ENCODE peak calls at places on chromosome 5, in eight cellular contexts. G is vagina, K is HCT116, H is foreskin keratinocyte, T is fibroblast of pulmonary artery, M is transverse colon, D is RWPE1, R is GM06990. U is an unnamed sample.

GRCh38 chr5:163386352-163386751 is 51.0 kb upstream of the CCNG1 start:
- DNase-seq in K (no peak), G (no peak), M (no peak), D (no peak), H (no peak), R (no peak), T (no peak), U (no peak)

GRCh38 chr5:143231973-143232812 is 171.3 kb downstream of the NR3C1 start:
- DNase-seq in H (no peak), M (no peak), K (no peak), T (no peak), G (no peak), R (no peak), D (no peak), U (no peak)

GRCh38 chr5:158410976-158411375 is 552.0 kb upstream of the CLINT1 start:
- DNase-seq in K (no peak), R (no peak), G (no peak), H (no peak), M (no peak), T (no peak), D (no peak), U (no peak)

GRCh38 chr5:179607449-179607931 is 16.0 kb downstream of the HNRNPH1 start:
- DNase-seq in T (no peak), H (no peak), G (no peak), D (no peak), M (no peak), K (no peak), R (no peak), U (no peak)

GRCh38 chr5:154962494-154962893 is 21.6 kb downstream of the MRPL22 start:
- DNase-seq in H (peak), D (peak), T (no peak), R (peak), M (no peak), K (no peak), G (no peak), U (no peak)

GRCh38 chr5:132486318-132487094 is 4.1 kb downstream of the IRF1 start:
- DNase-seq in K (no peak), M (peak), R (no peak), H (no peak), G (no peak), D (no peak), T (no peak), U (no peak)

GRCh38 chr5:56669534-56670483 is 145.5 kb upstream of the MAP3K1 start:
- DNase-seq in H (no peak), R (peak), K (no peak), T (peak), M (peak), G (no peak), D (no peak), U (no peak)

GRCh38 chr5:102958481-102959011 is 161.4 kb downstream of the GIN1 start:
- DNase-seq in R (no peak), K (peak), D (no peak), G (no peak), T (peak), M (no peak), H (no peak), U (peak)

GRCh38 chr5:55749387-55749786 is 11.5 kb downstream of the DDX4 start:
- DNase-seq in D (no peak), M (no peak), R (no peak), T (no peak), H (no peak), G (no peak), K (no peak), U (no peak)

GRCh38 chr5:17216974-17217325 is 481 bp upstream of the BASP1 start:
- DNase-seq in G (no peak), T (peak), K (no peak), R (no peak), D (peak), H (no peak), M (no peak), U (no peak)

GRCh38 chr5:139669681-139670368 is 21.7 kb downstream of the CXXC5 start:
- DNase-seq in G (no peak), R (no peak), M (peak), T (no peak), H (no peak), K (no peak), D (no peak), U (no peak)

GRCh38 chr5:14039063-14039462 is 94.6 kb upstream of the DNAH5 start:
- DNase-seq in M (no peak), R (no peak), G (no peak), K (peak), H (peak), T (peak), D (no peak), U (no peak)

GRCh38 chr5:17374157-17374556 is 123.9 kb upstream of the TAF11L2 start:
- DNase-seq in K (no peak), T (peak), M (no peak), G (no peak), D (no peak), H (no peak), R (no peak), U (no peak)

GRCh38 chr5:75648712-75649111 is 37.5 kb downstream of the ANKDD1B start:
- DNase-seq in M (peak), K (no peak), R (peak), G (no peak), D (no peak), T (no peak), H (no peak), U (no peak)

GRCh38 chr5:36535390-36535789 is 71.0 kb upstream of the SLC1A3 start:
- DNase-seq in D (no peak), G (no peak), T (no peak), R (no peak), K (no peak), H (no peak), M (no peak), U (no peak)

GRCh38 chr5:179668404-179668803 is 12.4 kb downstream of the CBY3 start:
- DNase-seq in G (no peak), M (peak), K (peak), H (peak), R (no peak), T (peak), D (no peak), U (peak)

GRCh38 chr5:16886366-16886736 is 49.7 kb downstream of the MYO10 start:
- DNase-seq in H (no peak), K (no peak), D (no peak), G (no peak), M (no peak), R (no peak), T (peak), U (no peak)

GRCh38 chr5:34630596-34630995 is 25.5 kb upstream of the RAI14 start:
- DNase-seq in G (no peak), D (no peak), T (no peak), H (no peak), K (no peak), R (no peak), M (no peak), U (no peak)

GRCh38 chr5:127878174-127878750 is 175.1 kb downstream of the CCDC192 start:
- DNase-seq in D (peak), H (peak), T (peak), R (no peak), K (peak), G (no peak), M (peak), U (no peak)

GRCh38 chr5:160493806-160494317 is 72.2 kb downstream of the PTTG1 start:
- DNase-seq in D (no peak), R (no peak), H (no peak), G (no peak), T (no peak), K (no peak), M (no peak), U (no peak)

GRCh38 chr5:160496334-160496733 is 74.7 kb downstream of the PTTG1 start:
- DNase-seq in G (no peak), M (no peak), K (no peak), D (no peak), H (no peak), R (no peak), T (no peak), U (no peak)

GRCh38 chr5:160488394-160488943 is 66.8 kb downstream of the PTTG1 start:
- DNase-seq in K (no peak), H (no peak), T (no peak), M (no peak), G (no peak), D (no peak), R (no peak), U (no peak)

GRCh38 chr5:160496784-160497183 is 75.1 kb downstream of the PTTG1 start:
- DNase-seq in D (no peak), T (no peak), H (no peak), M (no peak), G (no peak), R (no peak), K (no peak), U (no peak)

DNA sequence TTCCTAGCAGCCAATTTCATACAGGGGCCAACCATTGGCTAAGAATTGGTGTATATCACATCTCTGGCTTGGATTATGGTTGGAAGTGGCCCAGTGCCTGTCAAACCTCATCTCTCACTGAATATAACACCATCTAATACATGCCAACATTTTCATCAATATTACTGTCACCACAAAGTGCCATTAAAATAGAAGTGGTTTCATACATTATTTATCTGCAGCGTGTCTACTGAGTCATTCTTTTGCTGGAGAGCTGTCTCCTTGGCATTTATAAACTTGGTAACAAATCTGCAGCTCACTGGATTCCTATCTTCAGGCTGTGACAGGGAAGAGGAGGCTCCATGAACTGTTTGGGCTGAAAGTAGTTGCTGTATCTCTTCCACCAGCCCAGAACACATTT is 70.9 kb downstream of the PTTG1 start:
- DNase-seq in R (no peak), M (no peak), K (no peak), H (no peak), G (no peak), T (no peak), D (no peak), U (no peak)
- TF ChIP-seq CTCF in R (no peak), M (no peak), K (no peak), H (no peak), G (no peak), T (no peak), D (no peak), U (no peak)

GRCh38 chr5:85010014-85010562 is 625.4 kb upstream of the EDIL3 start:
- DNase-seq in D (no peak), K (no peak), R (no peak), T (no peak), H (no peak), G (no peak), M (no peak), U (no peak)
- TF ChIP-seq CTCF in D (no peak), K (no peak), R (no peak), T (no peak), H (no peak), G (no peak), M (no peak), U (no peak)

GRCh38 chr5:120091376-120091948 is 372.6 kb upstream of the PRR16 start:
- DNase-seq in K (no peak), H (peak), R (no peak), T (no peak), D (no peak), M (no peak), G (no peak), U (no peak)
- TF ChIP-seq CTCF in K (no peak), H (no peak), R (no peak), T (no peak), D (no peak), M (no peak), G (no peak), U (no peak)

DNA sequence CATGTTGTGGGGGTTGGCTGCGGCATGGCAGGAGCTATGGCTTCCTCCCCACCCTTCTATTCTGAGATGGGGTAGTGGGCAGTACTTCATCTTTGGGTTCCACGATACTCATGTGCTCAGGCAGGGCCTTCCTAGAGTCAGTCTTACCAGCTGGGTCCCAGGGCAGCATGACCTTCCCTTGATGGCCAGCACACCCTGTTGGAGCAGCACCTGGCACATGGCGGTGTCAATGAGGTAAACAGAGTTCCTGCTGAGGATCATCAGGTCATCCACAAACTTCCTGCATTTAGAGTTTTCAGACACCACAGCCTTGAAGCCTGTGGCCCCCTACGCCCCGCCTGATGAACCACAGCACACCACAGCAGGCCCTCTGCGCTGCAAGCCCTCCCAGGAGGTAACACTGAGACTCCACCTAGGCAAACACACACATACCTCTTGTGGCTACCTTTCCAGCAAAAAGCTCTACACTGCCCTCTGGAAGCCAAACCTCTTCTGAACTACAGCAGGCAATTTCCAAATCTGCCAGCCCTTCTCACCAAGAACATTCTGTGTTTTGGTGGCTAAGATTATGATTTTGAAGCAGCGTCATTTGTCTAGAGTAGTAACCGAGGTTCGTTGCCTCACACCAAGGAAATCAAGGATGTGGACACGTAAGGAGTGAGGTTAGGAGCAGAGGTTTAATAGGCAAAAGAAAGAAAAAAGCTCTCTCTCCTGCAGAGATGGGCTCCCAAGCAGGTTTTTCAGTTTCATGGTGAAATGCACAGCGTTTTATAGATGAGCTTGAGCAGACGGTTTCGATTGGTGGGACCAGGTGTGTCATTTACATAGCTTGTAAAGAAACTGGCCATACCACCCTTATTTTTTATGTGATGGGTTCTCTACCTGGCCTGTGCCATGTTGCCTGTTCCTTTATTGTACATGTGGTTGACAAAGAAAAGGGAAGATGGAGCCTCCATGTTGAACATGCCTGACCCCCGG is 20.3 kb upstream of the TMEM174 start:
- DNase-seq in M (no peak), R (no peak), K (peak), D (no peak), G (no peak), H (no peak), T (no peak), U (no peak)
- TF ChIP-seq CTCF in M (no peak), R (peak), K (peak), D (no peak), G (no peak), H (peak), T (peak), U (peak)

GRCh38 chr5:77791356-77791755 is 15.2 kb upstream of the TBCA start:
- DNase-seq in H (no peak), K (no peak), G (no peak), D (no peak), R (no peak), T (peak), M (no peak), U (no peak)
- TF ChIP-seq CTCF in H (no peak), K (no peak), G (no peak), D (no peak), R (no peak), T (no peak), M (no peak), U (no peak)

DNA sequence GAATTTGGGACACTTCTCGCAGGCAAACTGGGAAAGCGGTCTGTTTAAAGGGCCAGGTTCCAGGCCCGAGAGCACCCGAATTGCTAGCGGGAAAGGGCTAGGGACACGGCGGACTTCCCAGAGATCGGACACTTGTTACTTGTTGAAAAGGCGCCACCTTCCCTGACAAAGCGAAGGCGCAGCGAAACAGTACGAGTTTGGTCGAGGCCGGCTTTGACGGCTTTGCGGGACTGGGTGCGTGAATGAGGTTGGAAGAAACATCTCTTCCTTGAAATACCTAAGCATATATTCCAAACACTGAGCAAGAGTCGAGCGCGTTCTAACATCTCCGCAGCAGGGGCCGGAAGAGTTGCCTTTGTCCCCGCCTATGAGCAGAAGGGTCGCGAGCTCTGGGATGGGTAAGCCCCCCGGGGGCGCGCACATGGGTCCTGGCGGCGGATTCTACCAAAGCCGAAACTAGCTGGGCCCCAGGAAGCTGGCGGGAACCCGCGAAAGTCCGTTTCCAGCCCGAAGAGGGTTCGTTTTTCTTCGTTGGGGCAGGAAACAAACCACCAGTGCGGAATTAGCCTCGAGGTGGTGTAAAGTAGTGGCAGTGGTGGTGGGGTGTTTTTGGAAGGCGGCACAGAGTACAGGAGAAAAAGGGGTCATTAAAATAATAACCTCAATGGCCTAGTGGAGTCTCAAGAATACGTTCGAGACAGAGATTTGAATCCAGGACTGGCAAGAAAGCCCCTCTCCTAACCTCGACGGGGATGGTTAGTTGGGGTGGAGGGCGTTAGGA is 1.5 kb downstream of the GDNF start:
- DNase-seq in G (no peak), T (peak), R (no peak), D (no peak), K (no peak), M (no peak), H (peak), U (no peak)
- TF ChIP-seq CTCF in G (no peak), T (peak), R (no peak), D (no peak), K (no peak), M (no peak), H (peak), U (no peak)

DNA sequence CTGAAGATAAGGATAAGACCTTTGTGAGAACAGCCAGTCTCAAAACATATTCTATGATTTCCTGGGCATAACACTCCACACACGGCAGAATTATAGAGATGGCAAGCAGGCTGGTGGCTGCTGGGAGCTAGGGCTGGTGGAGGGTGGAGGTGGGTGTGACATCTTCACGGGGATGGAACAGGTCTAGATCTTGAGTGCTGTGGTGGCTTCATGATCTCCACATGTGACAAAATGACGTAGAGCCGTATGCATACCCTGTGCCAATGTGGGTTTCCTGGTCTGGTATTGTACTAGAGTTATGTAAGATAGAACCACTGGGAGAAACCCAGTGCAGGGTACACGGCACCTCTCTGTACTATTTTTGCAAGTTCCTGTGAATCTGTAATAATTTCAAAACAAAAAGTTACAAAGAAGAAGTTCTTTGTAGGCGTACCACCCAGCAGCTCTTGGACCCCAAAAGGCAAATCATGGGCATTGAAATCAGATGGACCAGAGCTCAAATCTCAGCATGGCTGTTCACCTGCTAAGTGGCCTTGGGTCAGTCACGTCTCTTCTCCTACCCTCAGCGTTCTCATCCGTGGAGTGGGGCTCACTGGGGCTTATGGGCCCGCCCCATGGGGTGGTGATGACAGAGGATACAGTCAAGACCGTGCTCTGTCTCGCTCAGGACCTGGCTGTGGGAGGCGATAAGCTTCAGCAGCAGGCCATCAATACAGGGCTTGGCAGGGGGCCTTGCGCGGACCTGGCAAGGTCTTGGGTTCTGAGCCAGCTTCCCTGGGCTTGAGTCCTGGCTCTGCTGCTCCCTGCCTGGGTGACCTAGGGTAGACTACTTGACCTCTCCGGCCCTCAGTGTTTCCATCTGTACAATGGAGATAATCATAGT is 74.7 kb upstream of the UNC5A start:
- DNase-seq in D (no peak), M (peak), H (no peak), G (peak), T (no peak), R (no peak), K (no peak), U (no peak)
- TF ChIP-seq CTCF in D (no peak), M (no peak), H (no peak), G (no peak), T (no peak), R (no peak), K (no peak), U (no peak)

GRCh38 chr5:61301345-61301744 is 30.7 kb upstream of the ZSWIM6 start:
- DNase-seq in K (no peak), R (no peak), H (no peak), M (no peak), D (no peak), G (no peak), T (peak), U (no peak)
- TF ChIP-seq CTCF in K (no peak), R (no peak), H (peak), M (no peak), D (no peak), G (no peak), T (peak), U (no peak)